ENCODE peak calls at places on chromosomes 1 and 21, in four cellular contexts. One of them, this sample, is unnamed.

GRCh38 chr1:109814993-109815786 is 51.5 kb upstream of the EPS8L3 start:
- DNase-seq in SJSA1: peak
- DNase-seq in Right ventricle myocardium inferior: no peak
- DNase-seq in T47D: no peak
- DNase-seq in this sample: no peak

GRCh38 chr1:153786038-153786790 is 11.0 kb downstream of the SLC27A3 start:
- DNase-seq in T47D: no peak
- DNase-seq in SJSA1: no peak
- DNase-seq in Right ventricle myocardium inferior: no peak
- DNase-seq in this sample: no peak

GRCh38 chr1:160394673-160395072 is 5.7 kb upstream of the VANGL2 start:
- DNase-seq in SJSA1: no peak
- DNase-seq in Right ventricle myocardium inferior: no peak
- DNase-seq in T47D: no peak
- DNase-seq in this sample: no peak

GRCh38 chr1:245156041-245156735 is 1.4 kb downstream of the KIF26B start:
- DNase-seq in T47D: peak
- DNase-seq in Right ventricle myocardium inferior: peak
- DNase-seq in SJSA1: peak
- DNase-seq in this sample: peak

GRCh38 chr21:45480701-45481500 is 61.3 kb downstream of the SLC19A1 start:
- DNase-seq in Right ventricle myocardium inferior: peak
- DNase-seq in T47D: no peak
- DNase-seq in SJSA1: no peak
- DNase-seq in this sample: no peak

GRCh38 chr1:8943516-8943896 is 2.2 kb upstream of the CA6 start:
- DNase-seq in Right ventricle myocardium inferior: no peak
- DNase-seq in T47D: no peak
- DNase-seq in SJSA1: no peak
- DNase-seq in this sample: no peak

GRCh38 chr1:116472431-116472961 is 98.3 kb downstream of the CD58 start:
- DNase-seq in SJSA1: no peak
- DNase-seq in Right ventricle myocardium inferior: no peak
- DNase-seq in T47D: no peak
- DNase-seq in this sample: no peak

GRCh38 chr1:13700521-13701273 is 709 bp downstream of the PRDM2 start:
- DNase-seq in SJSA1: no peak
- DNase-seq in T47D: peak
- DNase-seq in Right ventricle myocardium inferior: peak
- DNase-seq in this sample: peak

GRCh38 chr1:17162941-17163340 is 42.0 kb upstream of the PADI1 start:
- DNase-seq in Right ventricle myocardium inferior: no peak
- DNase-seq in T47D: no peak
- DNase-seq in SJSA1: peak
- DNase-seq in this sample: no peak

GRCh38 chr1:151418048-151418447 is 18.7 kb downstream of the PSMB4 start:
- DNase-seq in T47D: no peak
- DNase-seq in Right ventricle myocardium inferior: no peak
- DNase-seq in SJSA1: no peak
- DNase-seq in this sample: no peak

GRCh38 chr1:85157436-85157835 is 43.4 kb downstream of the SYDE2 start:
- DNase-seq in SJSA1: no peak
- DNase-seq in Right ventricle myocardium inferior: no peak
- DNase-seq in T47D: no peak
- DNase-seq in this sample: no peak

GRCh38 chr1:111635324-111636009 is 15.9 kb downstream of the RAP1A start:
- DNase-seq in T47D: no peak
- DNase-seq in SJSA1: no peak
- DNase-seq in Right ventricle myocardium inferior: no peak
- DNase-seq in this sample: no peak

GRCh38 chr1:44830900-44831304 is 12.2 kb downstream of the PTCH2 start:
- DNase-seq in SJSA1: no peak
- DNase-seq in T47D: no peak
- DNase-seq in Right ventricle myocardium inferior: no peak
- DNase-seq in this sample: no peak

GRCh38 chr1:107138767-107139445 is 1.9 kb upstream of the NTNG1 start:
- DNase-seq in T47D: no peak
- DNase-seq in Right ventricle myocardium inferior: no peak
- DNase-seq in SJSA1: no peak
- DNase-seq in this sample: no peak

GRCh38 chr1:182389619-182390047 is 2.0 kb downstream of the GLUL start:
- DNase-seq in T47D: peak
- DNase-seq in Right ventricle myocardium inferior: no peak
- DNase-seq in SJSA1: no peak
- DNase-seq in this sample: no peak